ENCODE peak calls at places on chromosomes 3 and 15, in ten cellular contexts. T, Q, O, H, D, G, F, M, Y and B are unnamed samples.

GRCh38 chr15:75177360-75178071 is 24.2 kb upstream of the C15orf39 start:
- DNase-seq in F (no peak), Y (no peak), M (no peak), G (no peak), D (no peak), Q (no peak), T (no peak), O (no peak), H (no peak), B (no peak)

GRCh38 chr15:29449136-29449535 is 179.5 kb upstream of the NSMCE3 start:
- DNase-seq in G (no peak), H (no peak), Q (no peak), Y (no peak), T (no peak), D (no peak), M (no peak), O (no peak), F (no peak), B (no peak)

GRCh38 chr15:45634442-45635190 is at the start of gene SQOR:
- DNase-seq in Q (peak; percentile 37), T (no peak), F (peak; percentile 84), H (peak; percentile 76), M (peak; percentile 31), O (peak; percentile 67), Y (peak; percentile 95), D (peak; percentile 89), G (peak; percentile 55), B (peak; percentile 30)

GRCh38 chr3:22734756-22735155 is 468.4 kb upstream of the UBE2E2 start:
- DNase-seq in F (no peak), O (no peak), Q (no peak), G (no peak), H (no peak), M (no peak), T (no peak), D (no peak), Y (no peak), B (no peak)

GRCh38 chr3:189355481-189356201 is 183.9 kb downstream of the TPRG1 start:
- DNase-seq in F (no peak), D (no peak), O (peak; percentile 82), Y (peak; percentile 46), T (no peak), G (no peak), M (peak; percentile 2), Q (no peak), H (peak; percentile 80), B (peak; percentile 25)

GRCh38 chr3:172074578-172074977 is 35.2 kb downstream of the FNDC3B start:
- DNase-seq in H (peak; percentile 31), F (no peak), Q (no peak), M (no peak), T (no peak), D (no peak), Y (peak; percentile 70), O (no peak), G (no peak), B (no peak)

GRCh38 chr3:150450906-150451305 is 42.8 kb downstream of the TSC22D2 start:
- DNase-seq in T (no peak), G (no peak), F (no peak), O (peak; percentile 21), M (no peak), D (no peak), Y (no peak), H (peak; percentile 31), Q (no peak), B (no peak)

GRCh38 chr3:108602249-108602934 is 12.9 kb downstream of the DZIP3 start:
- DNase-seq in D (no peak), H (peak; percentile 18), O (no peak), Y (no peak), F (peak; percentile 14), G (no peak), Q (no peak), M (peak; percentile 6), T (no peak), B (peak; percentile 59)

GRCh38 chr15:69314736-69315135 is 16.0 kb downstream of the PAQR5 start:
- DNase-seq in M (no peak), D (no peak), F (no peak), Y (no peak), H (no peak), O (no peak), T (no peak), Q (no peak), G (no peak), B (no peak)

GRCh38 chr3:167872032-167872431 is 136.5 kb downstream of the SERPINI1 start:
- DNase-seq in O (no peak), D (no peak), H (no peak), T (no peak), Y (no peak), M (no peak), F (no peak), G (no peak), Q (no peak), B (no peak)

GRCh38 chr3:51777985-51778384 is 1.1 kb downstream of the IQCF6 start:
- DNase-seq in G (no peak), O (no peak), M (no peak), T (no peak), Y (peak; percentile 33), Q (no peak), H (no peak), D (no peak), F (no peak), B (no peak)

GRCh38 chr3:189513281-189514151 is 117.7 kb upstream of the TP63 start:
- DNase-seq in Y (no peak), F (no peak), D (no peak), O (no peak), G (no peak), Q (no peak), M (no peak), T (no peak), H (no peak), B (no peak)

GRCh38 chr15:63048986-63049665 is 6.6 kb downstream of the TPM1 start:
- DNase-seq in O (peak; percentile 71), M (peak; percentile 19), Y (peak; percentile 40), F (peak; percentile 26), Q (peak; percentile 52), H (peak; percentile 61), D (no peak), G (peak; percentile 56), T (no peak), B (no peak)

GRCh38 chr3:30667250-30667585 is 60.8 kb downstream of the TGFBR2 start:
- DNase-seq in Y (no peak), M (no peak), D (no peak), Q (peak; percentile 91), F (no peak), G (no peak), H (no peak), O (no peak), T (no peak), B (peak; percentile 67)

GRCh38 chr3:116929534-116930222 is 220.1 kb downstream of the TUSC7 start:
- DNase-seq in F (no peak), H (no peak), Q (peak; percentile 9), D (no peak), T (no peak), M (no peak), Y (no peak), O (no peak), G (no peak), B (no peak)

GRCh38 chr15:41438206-41438605 is 21.3 kb downstream of the RTF1 start:
- DNase-seq in O (no peak), F (no peak), H (no peak), G (no peak), Q (no peak), Y (no peak), M (no peak), D (no peak), T (no peak), B (no peak)